ENCODE peak calls at places on chromosomes 11 and 22, in nine cellular contexts. R is naive thymus-derived CD4-positive, alpha-beta T cell; S is heart left ventricle; F is adrenal gland; Y is small intestine; C is neural progenitor cell; J is psoas muscle; D is H1; P is heart right ventricle. T is an unnamed sample.

GRCh38 chr11:17389205-17389956 is 922 bp upstream of the KCNJ11 start:
- DNase-seq in R (peak), S (peak), F (peak), Y (peak), C (peak), J (peak), D (peak), P (peak), T (no peak)

GRCh38 chr22:30312053-30312452 is 14.7 kb downstream of the TBC1D10A start:
- DNase-seq in R (no peak), S (no peak), F (peak), Y (no peak), C (no peak), J (no peak), D (no peak), P (no peak), T (no peak)

GRCh38 chr11:102802341-102802740 is 4.4 kb upstream of the MMP1 start:
- DNase-seq in R (no peak), S (no peak), F (no peak), Y (no peak), C (no peak), J (no peak), D (no peak), P (no peak), T (no peak)

GRCh38 chr11:134120143-134120850 is 51.4 kb downstream of the JAM3 start:
- DNase-seq in R (no peak), S (peak), F (peak), Y (no peak), C (no peak), J (peak), D (no peak), P (peak), T (peak)

GRCh38 chr11:131668867-131669780 is 298.7 kb downstream of the NTM start:
- DNase-seq in R (no peak), S (no peak), F (no peak), Y (peak), C (peak), J (no peak), D (no peak), P (no peak), T (no peak)

GRCh38 chr11:15291885-15292284 is 177.2 kb downstream of the INSC start:
- DNase-seq in R (no peak), S (peak), F (no peak), Y (no peak), C (no peak), J (no peak), D (no peak), P (peak), T (no peak)

GRCh38 chr11:2193099-2193886 is 21.7 kb upstream of the TH start:
- DNase-seq in R (no peak), S (peak), F (no peak), Y (peak), C (no peak), J (no peak), D (no peak), P (peak), T (no peak)

GRCh38 chr22:39242389-39242808 is 2.4 kb downstream of the PDGFB start:
- DNase-seq in R (no peak), S (peak), F (no peak), Y (no peak), C (peak), J (no peak), D (no peak), P (no peak), T (no peak)

GRCh38 chr22:37545703-37546435 is 14.4 kb upstream of the CDC42EP1 start:
- DNase-seq in R (no peak), S (peak), F (peak), Y (peak), C (peak), J (peak), D (peak), P (peak), T (peak)

GRCh38 chr22:17460895-17461294 is 91.6 kb downstream of the CECR2 start:
- DNase-seq in R (no peak), S (no peak), F (no peak), Y (no peak), C (no peak), J (no peak), D (no peak), P (no peak), T (no peak)

GRCh38 chr22:40541300-40541699 is 95.2 kb downstream of the MRTFA start:
- DNase-seq in R (no peak), S (no peak), F (no peak), Y (no peak), C (no peak), J (no peak), D (no peak), P (no peak), T (no peak)

GRCh38 chr22:43078522-43078921 is 10.7 kb downstream of the TTLL1 start:
- DNase-seq in R (no peak), S (no peak), F (no peak), Y (peak), C (no peak), J (no peak), D (no peak), P (no peak), T (no peak)

GRCh38 chr22:39308614-39309363 is 10.6 kb downstream of the RPL3 start:
- DNase-seq in R (no peak), S (peak), F (peak), Y (no peak), C (no peak), J (peak), D (no peak), P (no peak), T (peak)

GRCh38 chr11:120816711-120817110 is 207.2 kb upstream of the TBCEL start:
- DNase-seq in R (no peak), S (no peak), F (no peak), Y (no peak), C (no peak), J (no peak), D (no peak), P (no peak), T (no peak)

GRCh38 chr11:75301602-75302345 is 49.7 kb downstream of the ARRB1 start:
- DNase-seq in R (no peak), S (peak), F (no peak), Y (peak), C (no peak), J (peak), D (no peak), P (peak), T (no peak)

GRCh38 chr11:469684-470667 is 19.9 kb downstream of the PTDSS2 start:
- DNase-seq in R (no peak), S (peak), F (peak), Y (peak), C (no peak), J (peak), D (no peak), P (peak), T (peak)
- H3K4me3 ChIP-seq in R (no peak), S (peak), F (no peak), Y (no peak), C (no peak), J (peak), D (no peak), P (peak), T (peak)

DNA sequence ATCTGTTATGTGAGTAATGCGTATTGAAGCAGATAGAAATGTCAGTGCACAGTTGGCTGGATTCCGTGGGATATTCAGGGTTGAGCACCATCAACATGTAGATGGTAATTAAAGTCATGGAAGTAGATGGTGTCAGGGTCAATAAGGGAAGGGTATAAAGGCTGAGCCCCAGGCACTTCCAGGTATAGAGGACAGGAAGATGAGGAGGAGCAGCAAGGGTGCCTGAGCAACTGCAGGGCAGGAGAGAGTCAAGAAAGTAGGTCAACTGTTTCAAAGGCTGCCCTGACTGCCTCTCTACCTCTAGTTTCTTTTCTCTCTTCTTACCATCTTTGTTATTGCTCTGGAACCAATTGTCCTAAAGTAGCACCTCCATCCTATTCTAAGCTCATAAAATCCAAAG is 85.9 kb downstream of the MICAL2 start:
- DNase-seq in R (no peak), S (no peak), F (no peak), Y (no peak), C (no peak), J (no peak), D (no peak), P (no peak), T (no peak)
- H3K4me3 ChIP-seq in R (peak), S (no peak), F (no peak), Y (peak), C (no peak), J (no peak), D (no peak), P (peak), T (no peak)

GRCh38 chr11:28815110-28815509 is 706.9 kb downstream of the METTL15 start:
- DNase-seq in R (no peak), S (no peak), F (no peak), Y (no peak), C (no peak), J (no peak), D (no peak), P (no peak), T (no peak)
- H3K4me3 ChIP-seq in R (no peak), S (no peak), F (no peak), Y (no peak), C (no peak), J (no peak), D (no peak), P (no peak), T (no peak)

GRCh38 chr11:130613396-130613795 is 165.0 kb downstream of the ADAMTS15 start:
- DNase-seq in R (no peak), S (no peak), F (no peak), Y (no peak), C (no peak), J (no peak), D (no peak), P (no peak), T (no peak)
- H3K4me3 ChIP-seq in R (no peak), S (no peak), F (no peak), Y (no peak), C (no peak), J (no peak), D (no peak), P (no peak), T (no peak)

T was measured in right atrium auricular region.